ENCODE peak calls at places on chromosomes 12 and 14, in five cellular contexts. G, X, O, M and D are unnamed samples.

GRCh38 chr12:105995986-105996385 is 142.8 kb downstream of the NUAK1 start:
- DNase-seq in G (no peak), X (no peak), M (no peak), O (peak), D (no peak)

GRCh38 chr12:94571556-94571955 is 78.8 kb downstream of the TMCC3 start:
- DNase-seq in X (no peak), G (no peak), M (no peak), O (peak), D (peak)

GRCh38 chr12:3017281-3017680 is 58.1 kb downstream of the TEAD4 start:
- DNase-seq in G (no peak), O (no peak), M (no peak), X (no peak), D (no peak)

GRCh38 chr12:8605057-8605456 is 7.6 kb downstream of the AICDA start:
- DNase-seq in M (no peak), G (no peak), X (no peak), O (no peak), D (no peak)

GRCh38 chr12:30794591-30795409 is 40.0 kb upstream of the CAPRIN2 start:
- DNase-seq in M (no peak), O (peak), G (no peak), X (no peak), D (peak)

GRCh38 chr12:13234045-13234641 is 37.6 kb downstream of the EMP1 start:
- DNase-seq in O (peak), M (no peak), X (no peak), G (peak), D (peak)

GRCh38 chr14:59869381-59870255 is 958 bp downstream of the RTN1 start:
- DNase-seq in G (peak), M (no peak), O (no peak), X (no peak), D (no peak)

GRCh38 chr12:115132145-115132544 is 448.2 kb upstream of the TBX3 start:
- DNase-seq in O (no peak), G (no peak), M (no peak), X (no peak), D (peak)

GRCh38 chr12:74441872-74442271 is 95.8 kb upstream of the ATXN7L3B start:
- DNase-seq in G (peak), O (no peak), X (no peak), M (no peak), D (no peak)

GRCh38 chr14:64844272-64844671 is 35.4 kb downstream of the SPTB start:
- DNase-seq in O (no peak), G (no peak), M (no peak), X (peak), D (no peak)

GRCh38 chr12:93979189-93979588 is 169.2 kb upstream of the PLXNC1 start:
- DNase-seq in O (peak), G (no peak), X (peak), M (no peak), D (peak)

GRCh38 chr12:109775172-109775881 is 57.9 kb downstream of the TRPV4 start:
- DNase-seq in M (peak), G (peak), O (peak), X (no peak), D (peak)

GRCh38 chr12:107243316-107243715 is 150.0 kb upstream of the CRY1 start:
- DNase-seq in O (no peak), M (no peak), X (no peak), G (no peak), D (no peak)

GRCh38 chr14:94394594-94395305 is 6.3 kb upstream of the SERPINA1 start:
- DNase-seq in M (no peak), O (no peak), X (no peak), G (no peak), D (peak)

GRCh38 chr12:30694971-30695326 is 720 bp downstream of the IPO8 start:
- DNase-seq in O (peak), X (no peak), M (no peak), G (peak), D (peak)

GRCh38 chr12:54993181-54993835 is 8.7 kb upstream of the TESPA1 start:
- DNase-seq in G (peak), M (no peak), O (peak), X (no peak), D (peak)

GRCh38 chr12:130700492-130701401 is 15.4 kb downstream of the RIMBP2 start:
- DNase-seq in M (no peak), O (no peak), X (no peak), G (no peak), D (no peak)

GRCh38 chr12:3252416-3252815 is 175.2 kb downstream of the TSPAN9 start:
- DNase-seq in G (no peak), M (peak), O (peak), X (no peak), D (peak)

GRCh38 chr14:68856572-68856971 is 63.7 kb upstream of the ZFP36L1 start:
- DNase-seq in G (no peak), O (no peak), X (no peak), M (no peak), D (no peak)

GRCh38 chr14:37973031-37973908 is 234.4 kb upstream of the SSTR1 start:
- DNase-seq in O (no peak), G (no peak), M (no peak), X (no peak), D (no peak)

GRCh38 chr14:54739514-54739913 is 163.1 kb downstream of the GCH1 start:
- DNase-seq in O (no peak), G (no peak), X (no peak), M (no peak), D (no peak)

GRCh38 chr12:6646276-6647082 is 753 bp downstream of the ACRBP start:
- DNase-seq in X (no peak), M (no peak), G (no peak), O (no peak), D (no peak)

GRCh38 chr12:6647083-6647604 is at the start of gene ACRBP:
- DNase-seq in M (peak), O (peak), G (peak), X (no peak), D (peak)

GRCh38 chr12:6643569-6644256 is 3.5 kb downstream of the ACRBP start:
- DNase-seq in X (no peak), G (no peak), O (no peak), M (no peak), D (no peak)

GRCh38 chr12:6644257-6644596 is 3.0 kb downstream of the ACRBP start:
- DNase-seq in O (no peak), G (no peak), X (no peak), M (no peak), D (no peak)

DNA sequence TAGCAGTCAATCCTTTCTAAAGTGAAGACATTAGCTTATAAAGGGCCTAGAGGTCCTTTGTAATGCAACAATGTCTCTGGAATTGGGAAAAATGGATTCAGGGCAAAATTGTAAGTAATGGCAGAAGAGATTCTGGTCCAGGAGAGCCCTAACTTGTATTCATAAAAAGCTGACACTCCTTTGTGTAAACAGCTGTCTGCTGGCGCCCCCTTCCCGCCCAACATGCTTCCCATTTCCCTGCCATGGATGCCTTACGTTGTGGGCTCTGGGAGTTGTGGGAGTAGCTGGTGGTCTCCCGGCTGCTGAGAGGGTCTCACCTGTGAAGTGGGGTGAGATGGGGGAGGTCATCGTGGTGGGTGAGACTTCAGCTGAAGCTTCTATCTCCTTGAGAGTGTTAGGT is 2.3 kb downstream of the ACRBP start:
- DNase-seq in M (no peak), X (no peak), O (no peak), G (peak), D (peak)
- TF ChIP-seq CTCF in M (no peak), X (no peak), O (peak), G (peak), D (no peak)

GRCh38 chr14:22508662-22509035 is 80.4 kb downstream of the DAD1 start:
- DNase-seq in M (no peak), O (no peak), X (no peak), G (peak), D (no peak)
- H3K4me3 ChIP-seq in M (no peak), O (no peak), X (peak), G (no peak), D (no peak)

GRCh38 chr12:90823859-90824258 is 131.1 kb downstream of the CCER1 start:
- DNase-seq in O (no peak), M (no peak), X (no peak), G (no peak), D (no peak)
- TF ChIP-seq CTCF in O (no peak), M (no peak), X (no peak), G (no peak), D (no peak)

DNA sequence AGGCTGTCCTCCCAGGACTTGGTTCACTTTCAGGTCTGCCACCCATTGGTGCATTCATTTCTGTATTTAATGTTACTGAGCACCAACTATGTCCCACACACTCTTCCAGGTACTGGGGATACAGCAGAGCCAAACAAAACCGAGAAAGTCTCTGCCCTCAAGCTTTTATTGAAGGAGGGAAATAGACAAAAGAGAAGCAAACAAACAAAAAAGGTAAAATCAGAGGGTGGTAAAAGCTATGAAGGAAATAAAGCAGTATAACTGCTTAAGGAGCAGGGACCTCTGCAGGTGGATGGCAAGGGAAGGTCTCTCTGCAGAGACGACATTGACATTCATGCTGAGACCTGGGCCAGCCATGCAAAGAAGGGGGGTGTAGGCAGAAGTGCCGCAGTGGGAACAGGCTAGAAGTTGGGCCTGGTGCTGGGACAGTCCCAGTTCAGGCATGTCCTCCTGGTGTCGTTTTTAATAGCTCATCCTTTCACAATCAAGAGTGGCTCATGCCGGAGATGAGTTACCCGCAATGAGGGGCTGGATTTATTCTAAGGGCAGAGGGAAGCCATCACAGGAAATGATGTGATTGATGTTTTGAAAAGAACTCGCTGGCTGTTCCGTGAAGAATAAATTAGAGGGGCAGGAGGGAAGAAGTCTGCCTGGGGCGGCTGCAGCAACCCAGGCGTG is 72.8 kb downstream of the IRF2BPL start:
- DNase-seq in G (no peak), O (peak), X (peak), M (no peak), D (peak)
- H3K4me3 ChIP-seq in G (peak), O (no peak), X (peak), M (peak), D (peak)